ENCODE peak calls at places on chromosomes 12 and 14, in five cellular contexts. A, Z, V, H and O are unnamed samples.

GRCh38 chr12:73161970-73162369 is 889.8 kb downstream of the TRHDE start:
- DNase-seq in H (no peak), Z (no peak), A (no peak), V (no peak), O (no peak)

GRCh38 chr14:61503167-61503801 is 181.9 kb downstream of the PRKCH start:
- DNase-seq in Z (peak; percentile 59), V (no peak), A (no peak), H (no peak), O (no peak)

GRCh38 chr12:128267651-128268347 is 829 bp downstream of the TMEM132C start:
- DNase-seq in Z (no peak), V (no peak), A (peak; percentile 55), H (no peak), O (no peak)

GRCh38 chr12:122423258-122424165 is 1.0 kb upstream of the CLIP1 start:
- DNase-seq in V (peak; percentile 50), A (peak; percentile 40), Z (peak; percentile 36), H (peak; percentile 45), O (no peak)

GRCh38 chr12:25249951-25250738 is 584 bp downstream of the KRAS start:
- DNase-seq in A (peak; percentile 76), V (no peak), Z (no peak), H (peak; percentile 22), O (no peak)

GRCh38 chr12:119229837-119230236 is 51.1 kb downstream of the HSPB8 start:
- DNase-seq in Z (peak; percentile 53), A (no peak), H (peak; percentile 62), V (peak; percentile 59), O (peak; percentile 13)

GRCh38 chr12:127268121-127268520 is 998.8 kb upstream of the TMEM132C start:
- DNase-seq in Z (no peak), V (no peak), H (peak; percentile 77), A (no peak), O (no peak)

GRCh38 chr12:49297695-49298060 is 2.7 kb downstream of the PRPH start:
- DNase-seq in Z (no peak), A (no peak), H (no peak), V (no peak), O (no peak)

GRCh38 chr14:68232643-68233055 is 413.1 kb downstream of the RAD51B start:
- DNase-seq in V (peak; percentile 82), H (peak; percentile 100), Z (peak; percentile 100), A (no peak), O (no peak)

GRCh38 chr12:34606749-34607519 is 584.6 kb downstream of the ALG10 start:
- DNase-seq in V (no peak), A (no peak), H (no peak), Z (no peak), O (no peak)

GRCh38 chr14:33556382-33557121 is 394.3 kb downstream of the EGLN3 start:
- DNase-seq in A (no peak), V (no peak), H (peak; percentile 72), Z (peak; percentile 56), O (no peak)

GRCh38 chr14:85057266-85057665 is 472.7 kb upstream of the FLRT2 start:
- DNase-seq in A (no peak), H (peak; percentile 15), V (no peak), Z (no peak), O (no peak)

GRCh38 chr12:9347328-9348127 is 139.3 kb upstream of the PZP start:
- DNase-seq in V (peak; percentile 10), H (peak; percentile 51), A (no peak), Z (peak; percentile 55), O (no peak)

GRCh38 chr14:52730708-52731111 is 744 bp downstream of the STYX start:
- DNase-seq in Z (peak; percentile 26), H (peak; percentile 31), A (no peak), V (no peak), O (no peak)

GRCh38 chr12:14664434-14665023 is 31.9 kb downstream of the GUCY2C start:
- DNase-seq in H (peak; percentile 72), V (peak; percentile 37), Z (peak; percentile 65), A (no peak), O (peak; percentile 56)

GRCh38 chr12:72214163-72214562 is 58.0 kb upstream of the TRHDE start:
- DNase-seq in Z (peak; percentile 28), V (no peak), H (no peak), A (no peak), O (no peak)

GRCh38 chr14:98890556-98891340 is 381.2 kb downstream of the BCL11B start:
- DNase-seq in H (no peak), Z (no peak), A (peak; percentile 61), V (no peak), O (no peak)

GRCh38 chr14:56378474-56378873 is 201.1 kb upstream of the TMEM260 start:
- DNase-seq in Z (peak; percentile 86), H (peak; percentile 89), V (no peak), A (no peak), O (no peak)

GRCh38 chr14:68495101-68495637 is 297.7 kb downstream of the ZFP36L1 start:
- DNase-seq in A (no peak), V (no peak), H (no peak), Z (no peak), O (no peak)

GRCh38 chr12:31362759-31363415 is 36.9 kb upstream of the SINHCAF start:
- DNase-seq in H (no peak), Z (no peak), V (no peak), A (no peak), O (no peak)

GRCh38 chr12:2311001-2311778 is 258.4 kb downstream of the CACNA1C start:
- DNase-seq in V (no peak), H (no peak), Z (peak; percentile 88), A (no peak), O (no peak)
- H3K4me3 ChIP-seq in V (no peak overlapping the region), H (no peak overlapping the region), Z (no peak overlapping the region), A (no peak overlapping the region), O (no peak overlapping the region)

DNA sequence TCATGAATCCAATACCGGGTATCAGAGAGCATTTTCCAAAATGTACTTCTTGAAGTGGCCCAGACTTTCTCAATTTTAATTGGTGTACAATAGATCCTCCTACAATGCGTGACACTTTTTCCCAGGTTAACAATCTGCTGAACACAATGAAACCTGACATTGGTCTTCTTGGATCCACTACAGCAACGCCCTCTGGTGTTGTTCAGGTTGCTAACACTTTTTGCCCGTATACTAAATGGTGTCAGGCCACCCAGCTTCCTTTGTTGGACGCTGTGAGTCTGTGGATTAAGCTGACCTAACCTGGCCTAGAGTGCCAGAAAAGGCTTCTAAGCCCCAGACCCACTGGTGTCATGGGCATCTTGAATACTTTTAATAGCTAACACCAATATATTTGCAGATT is 89.2 kb downstream of the KCNK10 start:
- DNase-seq in A (no peak), V (peak; percentile 24), H (peak; percentile 14), Z (peak; percentile 10), O (peak; percentile 7)
- TF ChIP-seq CTCF in A (no peak), V (peak; percentile 62), H (no peak), Z (peak; percentile 2), O (peak; percentile 56)

GRCh38 chr12:116160196-116160595 is 117.3 kb downstream of the MED13L start:
- DNase-seq in V (peak; percentile 83), H (peak; percentile 81), Z (no peak), A (no peak), O (peak; percentile 66)

GRCh38 chr12:116159593-116159992 is 117.9 kb downstream of the MED13L start:
- DNase-seq in V (no peak), Z (no peak), H (no peak), A (no peak), O (no peak)

GRCh38 chr12:116162071-116162470 is 115.4 kb downstream of the MED13L start:
- DNase-seq in H (no peak), A (no peak), Z (no peak), V (no peak), O (no peak)

GRCh38 chr12:116160883-116161458 is 116.5 kb downstream of the MED13L start:
- DNase-seq in A (no peak), Z (no peak), H (no peak), V (no peak), O (no peak)

GRCh38 chr12:116161588-116161987 is 115.9 kb downstream of the MED13L start:
- DNase-seq in A (no peak), Z (peak; percentile 63), H (peak; percentile 68), V (no peak), O (peak; percentile 80)
- H3K4me3 ChIP-seq in A (no peak overlapping the region), Z (no peak overlapping the region), H (no peak overlapping the region), V (no peak overlapping the region), O (no peak overlapping the region)

GRCh38 chr12:54358945-54359761 is 5.1 kb downstream of the GPR84 start:
- DNase-seq in Z (peak; percentile 100), H (peak; percentile 100), A (peak; percentile 95), V (peak; percentile 99), O (peak; percentile 100)

GRCh38 chr12:54356228-54356627 is 8.1 kb downstream of the GPR84 start:
- DNase-seq in H (no peak), Z (no peak), V (no peak), A (no peak), O (no peak)

GRCh38 chr12:54356951-54357356 is 7.3 kb downstream of the GPR84 start:
- DNase-seq in Z (no peak), V (no peak), H (no peak), A (no peak), O (no peak)

GRCh38 chr12:54358620-54358944 is 5.7 kb downstream of the GPR84 start:
- DNase-seq in V (no peak), A (no peak), H (peak; percentile 23), Z (no peak), O (no peak)

GRCh38 chr12:54357802-54358619 is 6.3 kb downstream of the GPR84 start:
- DNase-seq in Z (no peak), A (no peak), H (peak; percentile 53), V (no peak), O (no peak)
- TF ChIP-seq CTCF in Z (no peak), A (no peak), H (no peak), V (no peak), O (no peak)

DNA sequence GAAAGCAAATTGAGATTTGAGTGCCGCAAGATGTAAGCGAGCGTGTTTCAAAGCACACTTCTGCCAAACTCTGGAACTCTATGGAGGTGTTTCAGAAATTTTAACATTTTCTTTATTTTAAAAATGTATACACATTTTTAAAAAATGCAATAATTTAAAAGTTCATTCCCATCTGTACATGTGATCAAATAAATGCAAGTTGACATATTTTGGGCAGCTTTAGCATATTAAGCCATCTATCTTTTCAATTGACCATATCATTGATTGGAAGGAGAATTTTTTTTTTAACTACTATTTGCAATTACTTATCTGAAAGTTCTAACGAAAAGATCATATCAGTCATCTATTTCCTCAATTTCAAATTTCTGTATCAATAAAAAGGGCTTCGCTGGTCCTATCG is 101.3 kb downstream of the PPM1H start:
- DNase-seq in A (no peak), Z (no peak), H (no peak), V (no peak), O (no peak)
- H3K4me3 ChIP-seq in A (no peak overlapping the region), Z (no peak overlapping the region), H (no peak overlapping the region), V (no peak overlapping the region), O (no peak overlapping the region)

DNA sequence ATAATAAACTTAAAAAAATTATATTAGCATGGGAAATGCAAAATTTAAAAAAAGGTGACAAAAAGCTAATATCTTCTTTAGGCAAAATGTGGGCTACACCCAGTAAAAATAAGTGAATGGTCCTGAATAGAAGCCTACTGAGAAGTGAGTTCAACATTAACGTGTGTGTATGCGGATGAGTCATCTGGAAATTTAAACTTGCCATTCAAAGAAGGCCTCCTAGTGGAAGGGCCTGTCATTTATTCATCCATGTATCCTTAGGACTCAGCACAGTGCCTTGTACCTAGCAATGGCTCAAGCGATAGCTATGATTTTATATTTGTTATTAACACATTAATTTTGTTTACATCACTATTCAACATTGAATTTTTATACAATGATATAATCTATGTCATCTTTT is 226.2 kb downstream of the NUBPL start:
- DNase-seq in V (peak; percentile 34), H (peak; percentile 46), A (no peak), Z (no peak), O (no peak)
- TF ChIP-seq CTCF in V (peak; percentile 44), H (peak; percentile 24), A (no peak), Z (no peak), O (peak; percentile 18)